ENCODE peak calls at places on chromosomes 12 and 14, in seven cellular contexts. J is A549, R is progenitor cell of endocrine pancreas, Y is psoas muscle, Q is fibroblast of lung, N is astrocyte of the spinal cord, M is colonic mucosa. I is an unnamed sample.

GRCh38 chr12:27143676-27144075 is 61.3 kb upstream of the C12orf71 start:
- DNase-seq in M (no peak), R (no peak), N (peak; percentile 8), J (no peak), Q (no peak), Y (no peak), I (no peak)

GRCh38 chr12:75878382-75878720 is 153.2 kb downstream of the PHLDA1 start:
- DNase-seq in R (no peak), Y (no peak), N (peak; percentile 55), M (no peak), Q (no peak), J (no peak), I (peak; percentile 66)

GRCh38 chr12:107248187-107248586 is 154.8 kb upstream of the CRY1 start:
- DNase-seq in Q (no peak), N (no peak), Y (no peak), M (no peak), R (no peak), J (no peak), I (no peak)

GRCh38 chr14:99274346-99275221 is 2.6 kb upstream of the BCL11B start:
- DNase-seq in Q (peak; percentile 85), Y (peak; percentile 28), M (peak; percentile 86), R (peak; percentile 80), J (peak; percentile 77), N (peak; percentile 71), I (peak; percentile 83)

GRCh38 chr14:77032854-77033621 is 4.5 kb upstream of the IRF2BPL start:
- DNase-seq in R (peak; percentile 58), Q (peak; percentile 99), N (peak; percentile 96), Y (peak; percentile 93), J (peak; percentile 94), M (peak; percentile 90), I (peak; percentile 100)

GRCh38 chr12:125696044-125696443 is 630.8 kb downstream of the AACS start:
- DNase-seq in Y (no peak), J (no peak), R (no peak), Q (no peak), N (no peak), M (no peak), I (no peak)

GRCh38 chr12:30835216-30835615 is 80.5 kb upstream of the CAPRIN2 start:
- DNase-seq in Q (no peak), R (no peak), Y (no peak), M (no peak), J (no peak), N (no peak), I (no peak)

GRCh38 chr12:106205208-106206069 is 42.4 kb downstream of the CKAP4 start:
- DNase-seq in Y (peak; percentile 59), M (no peak), R (no peak), J (no peak), Q (no peak), N (no peak), I (no peak)

GRCh38 chr14:100122481-100123215 is 36.8 kb downstream of the DEGS2 start:
- DNase-seq in Q (no peak), R (no peak), Y (no peak), N (no peak), J (no peak), M (no peak), I (no peak)

GRCh38 chr12:130687190-130687589 is 28.9 kb downstream of the RIMBP2 start:
- DNase-seq in Q (no peak), M (no peak), N (no peak), J (no peak), R (no peak), Y (no peak), I (no peak)

GRCh38 chr14:64770751-64771150 is 66.5 kb downstream of the PLEKHG3 start:
- DNase-seq in Y (no peak), M (no peak), R (no peak), Q (no peak), N (no peak), J (no peak), I (no peak)

GRCh38 chr12:30613119-30613830 is 82.4 kb downstream of the IPO8 start:
- DNase-seq in M (no peak), J (no peak), R (no peak), Y (no peak), Q (peak; percentile 70), N (peak; percentile 30), I (peak; percentile 75)

GRCh38 chr12:67096533-67097318 is 172.4 kb upstream of the CAND1 start:
- DNase-seq in R (no peak), Q (peak; percentile 71), Y (no peak), J (no peak), M (no peak), N (peak; percentile 17), I (peak; percentile 27)

GRCh38 chr14:36657409-36658090 is 4.1 kb upstream of the PAX9 start:
- DNase-seq in R (no peak), M (no peak), N (no peak), Y (no peak), J (no peak), Q (no peak), I (no peak)

GRCh38 chr14:60639677-60640076 is 9.6 kb downstream of the SIX1 start:
- DNase-seq in J (no peak), Q (no peak), M (no peak), N (no peak), R (no peak), Y (no peak), I (no peak)

GRCh38 chr14:60634153-60634552 is 15.1 kb downstream of the SIX1 start:
- DNase-seq in Q (no peak), Y (no peak), R (no peak), N (no peak), J (no peak), M (no peak), I (no peak)

GRCh38 chr14:60637490-60638452 is 11.5 kb downstream of the SIX1 start:
- DNase-seq in R (peak; percentile 27), M (no peak), Q (peak; percentile 51), Y (peak; percentile 42), J (no peak), N (peak; percentile 66), I (no peak)

GRCh38 chr14:60640859-60641721 is 8.2 kb downstream of the SIX1 start:
- DNase-seq in R (no peak), J (no peak), M (no peak), N (no peak), Y (no peak), Q (no peak), I (no peak)

DNA sequence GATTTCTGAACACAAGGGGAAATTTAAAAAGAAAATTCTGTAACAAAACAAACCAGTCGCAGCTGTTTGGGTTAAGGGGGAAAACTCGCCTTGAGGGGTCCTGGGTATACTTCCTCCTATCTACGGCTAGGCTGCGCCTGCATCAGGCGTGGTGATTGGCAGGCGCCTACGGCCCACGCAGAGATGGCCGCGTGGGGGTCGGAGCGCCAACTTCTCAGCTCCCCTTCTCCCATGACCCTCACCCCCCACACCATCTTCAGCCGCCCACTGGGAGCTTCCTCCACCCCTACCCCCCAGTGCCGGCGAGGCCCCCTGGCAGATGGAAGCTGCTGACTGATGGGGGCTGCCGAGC is 12.2 kb downstream of the SIX1 start:
- DNase-seq in M (no peak), Y (no peak), Q (no peak), R (no peak), N (no peak), J (no peak), I (no peak)
- TF ChIP-seq CTCF in M (no peak), Y (no peak), Q (no peak), R (no peak), N (no peak), J (no peak), I (no peak)

DNA sequence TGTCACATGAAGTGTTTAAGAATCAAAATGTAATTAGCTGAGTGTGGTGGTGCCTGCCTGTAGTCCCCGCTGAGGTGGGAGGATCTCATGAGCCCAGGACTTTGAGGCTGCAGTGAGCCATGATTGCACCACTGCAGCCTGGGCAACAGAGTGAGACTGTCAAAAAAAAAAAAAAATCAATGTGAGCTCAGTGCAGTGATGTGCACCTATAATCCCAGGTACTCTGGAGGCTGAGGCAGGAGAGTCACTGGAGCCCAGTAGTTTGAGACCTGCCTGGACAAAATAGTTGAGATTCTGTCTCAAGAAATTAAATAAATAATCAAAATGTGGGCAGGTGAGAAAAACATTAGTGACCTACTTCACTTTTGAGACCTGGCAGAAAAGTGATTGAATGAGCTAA is 140.0 kb downstream of the MON2 start:
- DNase-seq in N (no peak), R (no peak), J (no peak), Q (no peak), M (no peak), Y (no peak), I (no peak)
- TF ChIP-seq CTCF in N (no peak), R (no peak), J (no peak), Q (no peak), M (no peak), Y (no peak), I (no peak)

DNA sequence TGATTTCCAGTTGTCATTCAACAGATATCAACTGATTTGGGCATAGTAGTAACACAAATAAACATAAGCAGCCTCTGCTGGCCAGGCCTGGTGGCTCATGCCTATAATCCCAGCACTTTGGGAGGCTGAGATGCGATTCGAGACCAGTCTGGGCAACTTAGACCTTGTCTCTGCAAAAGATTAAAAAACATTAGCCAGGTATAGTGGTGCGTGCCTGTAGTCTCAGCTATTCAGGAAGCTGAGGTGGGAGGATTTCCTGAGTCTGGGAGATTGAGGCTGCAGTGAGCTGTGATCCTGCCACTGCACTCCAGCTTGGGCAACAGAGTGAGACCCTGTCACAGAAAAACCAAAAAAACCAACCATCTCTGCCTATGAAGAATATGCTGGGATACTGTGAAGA is 7.1 kb downstream of the METAP2 start:
- DNase-seq in N (no peak), M (no peak), J (no peak), Q (no peak), R (no peak), Y (no peak), I (no peak)
- TF ChIP-seq CTCF in N (no peak), M (no peak), J (no peak), Q (no peak), R (no peak), Y (no peak), I (peak; percentile 4)

GRCh38 chr12:71393625-71394024 is 46.0 kb upstream of the LGR5 start:
- DNase-seq in Y (no peak), R (no peak), M (no peak), N (no peak), J (no peak), Q (no peak), I (no peak)

GRCh38 chr12:71399197-71399596 is 40.4 kb upstream of the LGR5 start:
- DNase-seq in Y (no peak), M (no peak), J (no peak), N (no peak), R (no peak), Q (no peak), I (no peak)

GRCh38 chr12:71392521-71393145 is 47.0 kb upstream of the LGR5 start:
- DNase-seq in J (peak; percentile 66), R (no peak), M (no peak), Y (no peak), N (peak; percentile 77), Q (peak; percentile 74), I (peak; percentile 88)

GRCh38 chr12:71400481-71400880 is 39.1 kb upstream of the LGR5 start:
- DNase-seq in M (no peak), Q (no peak), Y (no peak), J (no peak), N (no peak), R (no peak), I (no peak)

DNA sequence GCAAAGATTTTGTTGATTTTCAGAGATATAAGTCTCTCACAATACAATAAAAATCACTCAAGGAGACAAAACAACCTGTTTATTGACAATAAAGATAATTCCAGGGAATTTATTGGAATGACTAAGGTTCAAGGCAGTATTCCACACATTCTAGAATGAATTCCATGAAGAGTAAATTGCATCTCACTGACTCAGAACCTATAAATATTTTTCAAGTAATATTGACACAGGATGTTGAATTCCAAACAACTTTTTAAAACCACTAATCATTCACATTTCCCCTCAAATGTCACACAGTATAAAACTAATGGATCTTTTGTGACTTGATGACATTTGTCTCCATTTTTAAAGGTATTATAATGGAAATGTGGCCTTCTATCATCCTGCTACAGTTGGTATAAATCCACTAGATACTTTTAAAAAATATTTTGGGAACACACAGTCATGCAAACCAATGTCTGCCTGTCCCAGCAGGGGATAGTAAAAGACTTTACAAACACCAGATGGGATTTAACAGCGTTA is 42.1 kb upstream of the LGR5 start:
- DNase-seq in R (no peak), M (no peak), Q (peak; percentile 64), J (no peak), Y (no peak), N (peak; percentile 18), I (no peak)
- TF ChIP-seq CTCF in R (no peak), M (no peak), Q (no peak), J (no peak), Y (no peak), N (no peak), I (no peak)

I was measured in cardiac fibroblast.